ENCODE peak calls at places on chromosomes 11 and 22, in ten cellular contexts. R is Panc1; F is ovary; G is CD4-positive, alpha-beta T cell; B is heart left ventricle; I is osteocyte; Z is GM23338; X is pancreas; M is HFF-Myc; L is endothelial cell. N is an unnamed sample.

GRCh38 chr22:45563362-45564040 is 60.8 kb downstream of the FBLN1 start:
- DNase-seq in F (no peak), G (no peak), R (no peak), M (no peak), B (no peak), L (no peak), X (no peak), I (no peak), Z (no peak), N (no peak)

GRCh38 chr22:48663297-48663696 is 1164.4 kb downstream of the BRD1 start:
- DNase-seq in R (no peak), B (peak), I (no peak), G (no peak), Z (peak), X (no peak), M (no peak), L (no peak), F (no peak), N (no peak)

GRCh38 chr22:31248138-31248745 is 36.1 kb downstream of the LIMK2 start:
- DNase-seq in R (no peak), B (peak), L (peak), Z (peak), M (peak), I (peak), G (peak), F (peak), X (peak), N (peak)

GRCh38 chr11:58004664-58005063 is 19.0 kb upstream of the OR9Q1 start:
- DNase-seq in G (no peak), Z (no peak), B (no peak), M (no peak), X (no peak), L (no peak), I (no peak), R (no peak), F (no peak), N (no peak)

GRCh38 chr11:9069861-9070470 is 21.4 kb downstream of the SCUBE2 start:
- DNase-seq in R (no peak), M (no peak), I (no peak), L (no peak), G (no peak), Z (no peak), B (no peak), X (no peak), F (no peak), N (no peak)

GRCh38 chr11:77183421-77183984 is 55.5 kb downstream of the MYO7A start:
- DNase-seq in R (no peak), L (no peak), M (no peak), F (no peak), I (no peak), X (no peak), Z (no peak), G (no peak), B (no peak), N (no peak)

GRCh38 chr11:119763071-119763715 is 34.2 kb upstream of the NECTIN1 start:
- DNase-seq in I (no peak), M (no peak), L (no peak), B (no peak), R (no peak), Z (no peak), G (no peak), F (no peak), X (no peak), N (peak)

GRCh38 chr11:67261942-67262681 is 4.2 kb upstream of the GRK2 start:
- DNase-seq in I (no peak), F (peak), X (peak), L (no peak), M (no peak), R (no peak), B (peak), G (no peak), Z (peak), N (no peak)

GRCh38 chr11:102163368-102163767 is 53.1 kb downstream of the YAP1 start:
- DNase-seq in B (no peak), L (no peak), Z (no peak), F (no peak), I (no peak), R (no peak), M (no peak), X (no peak), G (no peak), N (no peak)

GRCh38 chr11:70244698-70245097 is 25.8 kb upstream of the PPFIA1 start:
- DNase-seq in R (no peak), X (no peak), F (no peak), G (no peak), I (no peak), M (no peak), Z (no peak), L (no peak), B (no peak), N (no peak)

GRCh38 chr11:57417056-57417455 is 9.9 kb downstream of the SLC43A3 start:
- DNase-seq in F (no peak), M (no peak), L (no peak), B (no peak), Z (no peak), X (no peak), R (no peak), I (no peak), G (no peak), N (no peak)

GRCh38 chr11:78961186-78961782 is 386.6 kb upstream of the NARS2 start:
- DNase-seq in M (no peak), L (peak), F (no peak), X (no peak), I (no peak), B (no peak), Z (peak), G (no peak), R (no peak), N (no peak)

GRCh38 chr11:71240061-71240690 is 12.2 kb downstream of the SHANK2 start:
- DNase-seq in L (no peak), G (no peak), M (no peak), Z (no peak), I (no peak), X (no peak), F (no peak), B (no peak), R (no peak), N (no peak)

GRCh38 chr11:82854242-82854641 is 46.0 kb downstream of the PRCP start:
- DNase-seq in Z (no peak), M (no peak), B (no peak), R (no peak), F (no peak), G (no peak), X (no peak), I (no peak), L (no peak), N (no peak)

GRCh38 chr22:45550416-45550815 is 47.7 kb downstream of the FBLN1 start:
- DNase-seq in Z (no peak), B (no peak), G (no peak), X (no peak), M (no peak), I (no peak), L (no peak), F (peak), R (no peak), N (no peak)

GRCh38 chr11:134468081-134468668 is 56.1 kb upstream of the B3GAT1 start:
- DNase-seq in B (no peak), L (no peak), F (no peak), Z (no peak), G (no peak), M (no peak), R (no peak), X (no peak), I (no peak), N (no peak)

GRCh38 chr11:117143390-117143789 is 697 bp upstream of the PAFAH1B2 start:
- DNase-seq in I (no peak), Z (peak), M (peak), L (peak), R (peak), F (peak), G (no peak), B (peak), X (peak), N (no peak)

GRCh38 chr11:126917531-126918204 is 82.9 kb downstream of the KIRREL3 start:
- DNase-seq in R (no peak), B (no peak), X (no peak), G (no peak), I (no peak), Z (no peak), M (peak), L (no peak), F (no peak), N (peak)

GRCh38 chr22:43948836-43949235 is 6.4 kb upstream of the SAMM50 start:
- DNase-seq in X (no peak), R (no peak), F (no peak), B (no peak), Z (no peak), G (no peak), M (peak), I (no peak), L (no peak), N (no peak)

GRCh38 chr11:111329306-111330204 is 31.2 kb downstream of the POU2AF3 start:
- DNase-seq in X (peak), R (no peak), F (peak), L (no peak), I (no peak), M (no peak), G (no peak), B (peak), Z (no peak), N (no peak)

GRCh38 chr11:28836285-28837081 is 728.3 kb downstream of the METTL15 start:
- DNase-seq in X (no peak), B (no peak), F (no peak), L (no peak), R (peak), I (no peak), M (peak), Z (no peak), G (no peak), N (no peak)

GRCh38 chr11:79437274-79437980 is 3.4 kb downstream of the TENM4 start:
- DNase-seq in M (no peak), R (no peak), Z (peak), L (peak), G (no peak), I (peak), F (peak), B (peak), X (peak), N (no peak)

GRCh38 chr11:131392528-131393255 is 22.3 kb downstream of the NTM start:
- DNase-seq in G (no peak), B (no peak), L (peak), I (no peak), X (no peak), F (no peak), M (no peak), R (no peak), Z (peak), N (no peak)

GRCh38 chr11:69919659-69920499 is 100.7 kb upstream of the FGF3 start:
- DNase-seq in B (no peak), I (no peak), F (no peak), R (no peak), Z (no peak), G (no peak), M (no peak), L (no peak), X (no peak), N (peak)

GRCh38 chr22:39558254-39558727 is 12.3 kb upstream of the CACNA1I start:
- DNase-seq in Z (peak), M (no peak), I (no peak), L (no peak), R (no peak), X (no peak), G (no peak), B (no peak), F (peak), N (no peak)

GRCh38 chr11:111566324-111566723 is 25.8 kb downstream of the LAYN start:
- DNase-seq in G (no peak), L (no peak), R (no peak), X (peak), M (no peak), I (no peak), F (no peak), B (no peak), Z (peak), N (no peak)

GRCh38 chr11:115916596-115916995 is 412.4 kb upstream of the CADM1 start:
- DNase-seq in Z (no peak), X (no peak), B (no peak), R (no peak), M (no peak), L (no peak), I (no peak), G (no peak), F (no peak), N (no peak)

GRCh38 chr11:85844439-85845051 is 10.6 kb upstream of the CCDC83 start:
- DNase-seq in I (no peak), X (no peak), M (no peak), R (no peak), Z (no peak), B (no peak), G (no peak), L (no peak), F (no peak), N (no peak)

GRCh38 chr22:49169074-49169744 is 658.5 kb downstream of the BRD1 start:
- DNase-seq in Z (no peak), R (no peak), L (no peak), B (no peak), F (no peak), G (no peak), I (no peak), X (no peak), M (no peak), N (no peak)

GRCh38 chr11:44470849-44471248 is 94.6 kb upstream of the CD82 start:
- DNase-seq in R (no peak), B (peak), M (no peak), F (no peak), X (no peak), I (no peak), Z (no peak), G (no peak), L (no peak), N (no peak)

GRCh38 chr11:117830674-117831351 is 6.3 kb upstream of the FXYD2 start:
- DNase-seq in I (no peak), F (no peak), M (no peak), R (no peak), G (no peak), X (no peak), B (peak), Z (no peak), L (no peak), N (no peak)

GRCh38 chr22:39252461-39253391 is 7.9 kb upstream of the PDGFB start:
- DNase-seq in B (no peak), G (no peak), I (no peak), L (no peak), Z (peak), M (no peak), X (peak), F (no peak), R (no peak), N (no peak)

GRCh38 chr11:132779487-132779886 is 752.8 kb downstream of the OPCML start:
- DNase-seq in I (no peak), F (no peak), B (no peak), X (no peak), R (no peak), M (no peak), G (no peak), L (no peak), Z (peak), N (no peak)

GRCh38 chr11:73401924-73402833 is 26.0 kb downstream of the RELT start:
- DNase-seq in I (no peak), R (no peak), X (no peak), F (no peak), B (no peak), Z (no peak), L (no peak), M (no peak), G (no peak), N (no peak)

GRCh38 chr22:18068381-18068988 is 9.3 kb upstream of the PEX26 start:
- DNase-seq in F (no peak), R (no peak), G (no peak), M (no peak), L (no peak), B (peak), I (no peak), Z (no peak), X (no peak), N (no peak)

GRCh38 chr11:134347441-134347840 is 15.7 kb downstream of the GLB1L2 start:
- DNase-seq in B (no peak), X (no peak), R (no peak), F (peak), G (no peak), Z (no peak), L (no peak), I (peak), M (no peak), N (no peak)

GRCh38 chr11:105236631-105237030 is 97.1 kb upstream of the CARD18 start:
- DNase-seq in L (no peak), X (no peak), I (no peak), M (peak), R (no peak), B (no peak), F (no peak), G (no peak), Z (no peak), N (no peak)

GRCh38 chr22:32947581-32947980 is 110.6 kb downstream of the SYN3 start:
- DNase-seq in B (no peak), F (no peak), X (no peak), I (no peak), R (no peak), L (no peak), Z (no peak), G (no peak), M (no peak), N (no peak)

GRCh38 chr22:32949719-32950118 is 108.5 kb downstream of the SYN3 start:
- DNase-seq in R (no peak), L (no peak), B (no peak), Z (no peak), M (no peak), G (no peak), F (no peak), X (no peak), I (no peak), N (no peak)

GRCh38 chr22:32950366-32950765 is 107.8 kb downstream of the SYN3 start:
- DNase-seq in G (no peak), F (no peak), R (no peak), I (no peak), X (no peak), B (no peak), Z (no peak), M (no peak), L (no peak), N (no peak)

GRCh38 chr22:32951807-32952153 is 106.4 kb downstream of the SYN3 start:
- DNase-seq in G (no peak), F (no peak), L (no peak), M (no peak), X (no peak), B (peak), R (no peak), I (no peak), Z (no peak), N (no peak)

GRCh38 chr22:32951081-32951806 is 106.9 kb downstream of the SYN3 start:
- DNase-seq in Z (peak), F (no peak), X (no peak), M (no peak), R (no peak), B (no peak), I (no peak), L (peak), G (no peak), N (no peak)
- TF ChIP-seq CTCF in Z (peak), F (no peak), X (no peak), M (peak), R (no peak), B (no peak), I (no peak), L (peak), G (no peak), N (no peak)

DNA sequence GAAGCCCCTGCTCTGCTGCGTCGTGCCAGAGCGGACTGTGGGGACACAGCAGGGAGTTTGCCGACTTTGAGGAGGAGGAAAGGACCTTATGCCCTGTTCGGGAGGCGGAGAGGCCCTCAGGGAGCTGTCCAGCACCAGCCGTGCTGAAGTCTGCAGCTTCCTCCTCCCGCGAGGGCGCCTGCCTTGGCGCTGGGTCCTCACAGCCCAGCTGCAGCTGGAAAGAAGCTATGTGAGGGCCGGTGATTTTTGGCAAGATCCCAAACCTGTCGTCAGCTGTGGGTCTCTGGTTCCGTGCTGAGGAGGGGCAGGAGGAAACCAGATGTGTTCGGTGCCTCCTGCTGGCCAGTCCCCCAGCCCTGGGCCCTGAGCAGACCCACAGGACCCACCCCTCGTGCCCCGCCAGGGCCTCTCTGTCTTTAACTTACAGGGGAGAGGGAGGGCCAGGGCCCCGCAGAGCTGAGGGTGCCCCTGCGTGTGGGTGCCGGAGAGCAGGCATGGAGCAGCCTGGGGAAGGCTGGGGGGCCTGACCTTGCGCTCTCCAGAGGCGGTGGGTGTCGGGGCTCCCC is 12.0 kb downstream of the BRSK2 start:
- DNase-seq in X (peak), R (no peak), M (peak), G (peak), Z (peak), I (peak), F (peak), L (peak), B (peak), N (peak)
- TF ChIP-seq CTCF in X (no peak), R (no peak), M (no peak), G (no peak), Z (peak), I (no peak), F (no peak), L (no peak), B (no peak), N (no peak)

DNA sequence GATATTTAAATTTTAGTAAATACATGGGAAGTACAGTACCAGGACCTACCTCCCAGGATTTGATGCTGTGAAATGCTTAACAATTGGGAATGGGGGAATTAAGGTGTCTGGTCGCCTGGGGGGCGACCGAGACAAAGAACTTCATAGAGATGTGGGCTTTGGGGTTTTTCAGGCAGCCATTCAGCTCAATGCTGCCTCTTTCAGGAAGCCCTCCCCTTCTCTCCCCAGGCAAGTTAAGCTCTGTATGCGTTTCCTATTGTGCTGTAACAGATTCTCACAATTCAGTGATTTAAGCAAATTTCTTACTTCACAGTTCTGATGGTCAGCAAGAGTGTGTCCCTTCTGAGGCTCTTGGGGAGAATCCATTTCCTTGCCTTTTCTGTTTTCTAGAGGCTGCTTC is 53.8 kb downstream of the KIAA1671 start:
- DNase-seq in Z (peak), X (no peak), M (no peak), F (no peak), G (no peak), I (no peak), L (no peak), R (no peak), B (no peak), N (no peak)
- TF ChIP-seq CTCF in Z (no peak), X (no peak), M (no peak), F (no peak), G (no peak), I (no peak), L (no peak), R (no peak), B (no peak), N (no peak)

GRCh38 chr11:26271666-26272065 is 60.3 kb upstream of the ANO3 start:
- DNase-seq in G (no peak), I (no peak), X (no peak), M (no peak), L (no peak), Z (no peak), R (no peak), B (no peak), F (no peak), N (no peak)

GRCh38 chr11:26278354-26278753 is 53.6 kb upstream of the ANO3 start:
- DNase-seq in L (no peak), X (no peak), R (no peak), I (no peak), F (no peak), B (no peak), Z (no peak), G (no peak), M (no peak), N (no peak)

DNA sequence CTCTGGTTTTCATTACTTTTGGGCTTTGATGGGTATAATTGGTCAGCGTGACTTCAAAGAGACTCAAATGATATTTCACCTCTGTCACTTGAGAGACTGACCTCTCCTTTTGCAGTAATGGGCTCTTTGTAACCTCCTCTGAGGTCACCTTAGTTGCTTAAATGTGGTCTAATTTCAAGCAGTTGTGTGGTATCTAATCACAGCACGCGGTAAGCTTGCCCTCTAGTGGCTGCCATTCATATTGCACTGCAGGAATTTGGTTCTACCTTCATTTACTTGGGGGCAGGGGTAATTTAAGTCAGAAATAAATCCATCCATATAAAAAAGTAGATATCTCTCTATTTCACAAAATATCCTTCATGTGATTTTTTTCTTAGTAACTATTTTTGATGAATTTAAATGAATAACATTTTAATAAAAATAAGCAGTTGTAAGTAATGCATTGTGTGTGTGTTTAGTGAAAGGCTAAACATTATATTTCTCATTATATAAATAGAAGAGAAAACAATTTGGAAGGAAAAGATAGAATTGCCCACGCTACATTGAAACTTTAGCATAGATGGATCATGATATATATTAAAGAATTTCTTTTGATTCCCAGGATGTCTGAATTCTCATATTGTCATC is 55.0 kb upstream of the ANO3 start:
- DNase-seq in G (no peak), Z (peak), X (peak), B (peak), F (no peak), L (peak), R (peak), I (no peak), M (peak), N (no peak)
- TF ChIP-seq CTCF in G (peak), Z (peak), X (peak), B (peak), F (no peak), L (peak), R (peak), I (peak), M (peak), N (peak)

N was measured in CD14-positive monocyte.